ENCODE peak calls at places on chromosome 6, in four cellular contexts. U is HepG2, H is K562, T is SK-N-SH. G is an unnamed sample. For H3K4me1, the result is how much of the 10 kb centered on the place peaks cover.

GRCh38 chr6:125753218-125753936 is 3.9 kb downstream of the HEY2 start:
- DNase-seq in H (no peak), T (no peak), U (peak), G (peak)

GRCh38 chr6:79225718-79226117 is 8.8 kb downstream of the HMGN3 start:
- DNase-seq in H (no peak), U (no peak), T (no peak), G (no peak)

GRCh38 chr6:135002974-135003703 is 51.5 kb downstream of the HBS1L start:
- DNase-seq in H (no peak), T (no peak), U (no peak), G (no peak)

GRCh38 chr6:160141001-160141726 is 19.5 kb downstream of the SLC22A1 start:
- DNase-seq in U (no peak), H (no peak), T (no peak), G (no peak)

GRCh38 chr6:152721956-152722355 is 24.3 kb downstream of the MYCT1 start:
- DNase-seq in H (no peak), T (no peak), U (no peak), G (no peak)

GRCh38 chr6:25042599-25042936 is 106.8 kb upstream of the RIPOR2 start:
- DNase-seq in T (no peak), U (no peak), H (no peak), G (no peak)

GRCh38 chr6:43728586-43728985 is 41.0 kb upstream of the MRPS18A start:
- DNase-seq in U (no peak), H (no peak), T (no peak), G (no peak)

GRCh38 chr6:47303383-47303782 is 6.3 kb downstream of the TNFRSF21 start:
- DNase-seq in U (no peak), T (no peak), H (no peak), G (no peak)

GRCh38 chr6:19906161-19906560 is 69.0 kb downstream of the ID4 start:
- DNase-seq in H (no peak), T (no peak), U (no peak), G (no peak)

GRCh38 chr6:36327226-36328009 is 9.3 kb downstream of the BNIP5 start:
- DNase-seq in U (no peak), H (no peak), T (no peak), G (no peak)

GRCh38 chr6:124961784-124962611 is at the start of gene RNF217:
- DNase-seq in T (peak), H (peak), U (no peak), G (no peak)

GRCh38 chr6:81996414-81996813 is 243.9 kb upstream of the TENT5A start:
- DNase-seq in U (no peak), H (no peak), T (no peak), G (no peak)

GRCh38 chr6:165178056-165178455 is 131.3 kb downstream of the C6orf118 start:
- DNase-seq in T (no peak), U (no peak), H (no peak), G (no peak)

GRCh38 chr6:21800948-21801438 is 207.4 kb downstream of the SOX4 start:
- DNase-seq in U (peak), T (no peak), H (no peak), G (no peak)

DNA sequence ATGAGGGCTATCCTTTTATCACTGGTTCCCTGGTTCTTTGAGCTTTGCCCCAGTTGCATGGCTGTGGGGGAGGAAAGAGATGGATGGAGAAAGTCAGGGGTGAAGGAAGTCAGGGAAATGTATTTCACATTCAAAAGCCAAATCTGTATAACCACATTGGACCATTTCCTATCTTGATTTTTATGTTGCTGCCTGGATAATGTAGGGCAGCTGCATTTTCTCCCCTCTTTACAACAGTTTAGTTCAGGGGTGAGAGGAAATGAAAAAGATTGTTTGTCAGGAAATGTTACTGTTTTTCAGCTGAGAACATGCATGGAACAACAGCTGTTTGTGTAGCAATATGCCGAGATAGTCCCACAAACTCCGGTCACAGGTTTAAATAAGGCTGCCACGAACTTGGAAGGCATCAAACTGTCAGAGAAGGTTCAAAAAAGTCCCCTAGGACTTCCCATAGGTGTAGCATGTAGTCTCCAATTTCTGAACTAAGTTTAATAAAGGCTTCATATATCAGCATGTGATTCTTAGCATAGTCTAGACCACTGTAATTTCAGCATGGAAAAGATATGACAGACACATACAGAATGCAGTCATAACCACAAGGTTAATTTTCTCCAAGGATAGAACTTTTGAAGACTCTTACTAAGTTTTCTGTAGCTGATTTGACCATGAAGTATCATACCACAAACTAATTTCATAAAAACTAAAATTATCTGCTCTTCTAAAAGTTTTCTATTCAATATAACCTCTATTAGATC is 82.1 kb upstream of the COL21A1 start:
- DNase-seq in T (no peak), U (no peak), H (no peak), G (no peak)
- TF ChIP-seq ELF1 in T (no peak), U (no peak), H (no peak), G (no peak)

GRCh38 chr6:99349620-99350141 is at the start of gene FAXC:
- DNase-seq in H (peak), T (peak), U (peak), G (peak)
- TF ChIP-seq CTCF in H (no peak), T (peak), U (peak), G (peak)

GRCh38 chr6:15395087-15395486 is 149.2 kb downstream of the JARID2 start:
- DNase-seq in T (no peak), H (no peak), U (no peak), G (no peak)
- H3K4me1 ChIP-seq in T (under half), H (under half), U (under half), G (under half)

GRCh38 chr6:3119040-3119723 is 671 bp downstream of the BPHL start:
- DNase-seq in U (peak), H (no peak), T (no peak), G (no peak)
- TF ChIP-seq ELF1 in U (no peak), H (no peak), T (no peak), G (no peak)

DNA sequence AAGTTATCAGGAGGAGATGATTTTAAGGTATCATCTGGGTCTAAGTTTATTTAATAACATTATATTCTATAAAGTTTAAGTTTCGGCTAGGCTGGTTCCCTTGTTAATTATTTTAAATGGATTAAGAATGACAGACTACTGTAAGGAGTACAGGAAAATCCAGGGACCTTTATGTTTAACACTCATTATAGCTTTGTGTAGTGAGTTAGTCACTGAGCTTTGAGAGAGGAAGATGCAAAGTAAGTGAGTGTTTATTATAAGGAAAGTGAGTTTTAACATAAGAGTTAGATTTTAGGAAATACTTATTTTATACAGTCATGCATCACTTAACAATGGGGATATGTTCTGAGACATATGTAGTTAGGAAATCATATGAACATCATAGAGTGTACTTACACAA is 485.5 kb downstream of the MMUT start:
- DNase-seq in H (no peak), T (no peak), U (no peak), G (no peak)
- TF ChIP-seq CTCF in H (no peak), T (no peak), U (no peak), G (no peak)

DNA sequence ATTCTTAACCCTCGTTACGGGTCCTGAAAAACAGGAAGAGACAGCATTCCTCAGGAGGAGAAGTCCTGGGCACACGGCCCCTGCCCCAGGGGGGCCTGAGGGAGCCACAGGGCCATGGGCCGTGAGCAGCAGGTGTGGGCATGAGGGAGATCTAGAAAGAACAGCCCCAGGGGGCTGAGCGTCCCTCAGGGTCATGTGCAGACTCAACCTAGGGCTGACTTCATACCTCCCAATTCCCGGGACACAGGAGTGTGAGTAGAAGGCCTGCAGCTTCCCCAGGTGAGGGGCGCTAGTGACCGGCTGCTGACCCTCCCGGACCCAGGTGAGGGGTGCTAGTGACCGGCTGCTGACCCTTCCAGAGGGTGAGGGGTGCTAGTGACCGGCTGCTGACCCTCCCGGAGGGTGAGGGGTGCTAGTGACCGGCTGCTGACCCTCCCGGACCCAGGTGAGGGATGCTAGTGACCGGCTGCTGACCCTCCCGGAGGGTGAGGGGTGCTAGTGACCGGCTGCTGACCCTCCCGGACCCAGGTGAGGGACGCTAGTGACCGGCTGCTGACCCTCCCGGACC is 35.1 kb downstream of the FRMD1 start:
- DNase-seq in T (no peak), U (no peak), H (no peak), G (no peak)
- H3K4me1 ChIP-seq in T (under half), U (under half), H (under half), G (under half)

GRCh38 chr6:27294409-27294808 is 17.7 kb downstream of the POM121L2 start:
- DNase-seq in T (no peak), H (no peak), U (no peak), G (no peak)

GRCh38 chr6:27296106-27296783 is 15.8 kb downstream of the POM121L2 start:
- DNase-seq in H (peak), U (no peak), T (no peak), G (peak)

GRCh38 chr6:27293436-27294152 is 18.5 kb downstream of the POM121L2 start:
- DNase-seq in T (no peak), U (peak), H (peak), G (peak)

GRCh38 chr6:27297484-27297856 is 14.6 kb downstream of the POM121L2 start:
- DNase-seq in H (peak), T (no peak), U (no peak), G (no peak)

GRCh38 chr6:27295301-27296079 is 16.6 kb downstream of the POM121L2 start:
- DNase-seq in H (peak), U (peak), T (no peak), G (peak)
- TF ChIP-seq ELF1 in H (peak), U (no peak), T (no peak), G (no peak)

DNA sequence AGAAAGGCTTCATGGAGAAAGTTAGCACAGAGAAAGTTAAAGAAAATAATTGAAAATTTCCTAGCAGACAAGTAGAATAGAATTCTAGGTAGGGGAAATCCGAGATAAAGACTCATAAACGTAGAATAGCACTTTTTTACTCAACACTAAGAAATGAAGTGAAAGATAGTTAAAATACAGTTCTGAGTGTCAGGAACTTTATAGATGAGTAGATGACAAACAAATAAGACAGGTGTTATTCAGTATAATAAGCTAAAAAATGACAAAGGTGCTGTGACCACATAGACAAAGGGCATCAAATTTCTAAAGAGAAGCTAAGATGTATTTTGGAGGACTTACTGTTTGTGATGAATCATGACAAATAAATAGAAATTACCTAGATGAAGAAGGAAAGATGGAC is 12.9 kb downstream of the FKBP1C start:
- DNase-seq in T (no peak), H (no peak), U (no peak), G (no peak)
- TF ChIP-seq CTCF in T (no peak), H (no peak), U (no peak), G (no peak)

GRCh38 chr6:159038914-159039884 is 5.6 kb downstream of the TAGAP start:
- DNase-seq in T (no peak), U (no peak), H (no peak), G (no peak)
- H3K4me1 ChIP-seq in T (under half), U (under half), H (under half), G (under half)

DNA sequence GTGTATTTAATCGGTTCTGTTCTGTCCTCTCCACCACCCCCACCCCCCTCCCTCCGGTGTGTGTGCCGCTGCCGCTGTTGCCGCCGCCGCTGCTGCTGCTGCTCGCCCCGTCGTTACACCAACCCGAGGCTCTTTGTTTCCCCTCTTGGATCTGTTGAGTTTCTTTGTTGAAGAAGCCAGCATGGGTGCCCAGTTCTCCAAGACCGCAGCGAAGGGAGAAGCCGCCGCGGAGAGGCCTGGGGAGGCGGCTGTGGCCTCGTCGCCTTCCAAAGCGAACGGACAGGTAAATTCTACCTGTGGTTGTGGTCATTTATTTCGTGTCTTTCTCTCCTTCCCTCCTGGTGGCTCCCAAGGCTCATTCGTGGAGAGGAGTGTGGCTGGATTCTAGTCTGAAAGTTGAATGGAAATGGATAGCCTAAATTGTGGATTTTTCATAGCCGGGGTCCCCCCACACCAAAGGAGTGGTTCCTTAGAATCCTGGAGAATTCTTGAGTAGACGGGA is 471 bp downstream of the MARCKS start:
- DNase-seq in U (no peak), H (peak), T (peak), G (no peak)
- TF ChIP-seq ELF1 in U (no peak), H (no peak), T (no peak), G (no peak)